ENCODE peak calls at places on chromosomes 12 and 14, in ten cellular contexts. D is activated T-helper 1 cell treated with anti-CD3 and anti-CD28 coated beads, Interleukin-12 subunit alpha, Interleukin-12 subunit beta, Interleukin-2, Interleukin-4 antibody, amounts not matched to agents 30 ng/mL and 10 ng/mL and 1 ng/mL, durations not matched to agents 14 hours and 24 hours and 36 hours; T is DMS79; R is CD4-positive, alpha-beta T cell; C is NCI-H1417; M is effector memory CD4-positive, alpha-beta T cell; L is activated T-cell treated with anti-CD3 and anti-CD28 coated beads for 1 hour; Z is HCEC 1CT; G is HT1080; S is stimulated activated CD8-positive, alpha-beta memory T cell treated with anti-CD3 and anti-CD28 coated beads, Interleukin-4, amount 100 ng/mL, for 24 hours. O is an unnamed sample.

GRCh38 chr14:54901380-54902142 is 1.1 kb downstream of the GCH1 start:
- DNase-seq in D (no peak), T (peak), R (peak), C (peak), M (no peak), L (no peak), Z (no peak), G (no peak), S (no peak), O (no peak)

GRCh38 chr12:90978117-90978770 is 23.3 kb upstream of the CCER1 start:
- DNase-seq in D (no peak), T (no peak), R (no peak), C (peak), M (no peak), L (no peak), Z (peak), G (peak), S (no peak), O (peak)

GRCh38 chr14:92678766-92679165 is 69.7 kb downstream of the LGMN start:
- DNase-seq in D (no peak), T (no peak), R (no peak), C (no peak), M (no peak), L (no peak), Z (no peak), G (no peak), S (no peak), O (no peak)

GRCh38 chr12:43883748-43884147 is 47.9 kb downstream of the TMEM117 start:
- DNase-seq in D (no peak), T (no peak), R (no peak), C (no peak), M (no peak), L (no peak), Z (no peak), G (no peak), S (no peak), O (no peak)

GRCh38 chr14:50335389-50335788 is 23.3 kb downstream of the DMAC2L start:
- DNase-seq in D (no peak), T (no peak), R (no peak), C (peak), M (no peak), L (no peak), Z (peak), G (no peak), S (no peak), O (peak)

GRCh38 chr12:95837240-95838038 is 21.3 kb upstream of the SNRPF start:
- DNase-seq in D (no peak), T (no peak), R (no peak), C (no peak), M (no peak), L (no peak), Z (no peak), G (no peak), S (no peak), O (no peak)

GRCh38 chr12:94174576-94174975 is 26.2 kb downstream of the PLXNC1 start:
- DNase-seq in D (peak), T (no peak), R (no peak), C (no peak), M (no peak), L (no peak), Z (no peak), G (no peak), S (peak), O (no peak)

GRCh38 chr14:97538749-97539388 is 741.7 kb downstream of the VRK1 start:
- DNase-seq in D (no peak), T (no peak), R (no peak), C (no peak), M (no peak), L (no peak), Z (no peak), G (no peak), S (no peak), O (no peak)

GRCh38 chr14:105070760-105071137 is 5.5 kb upstream of the GPR132 start:
- DNase-seq in D (no peak), T (no peak), R (no peak), C (no peak), M (no peak), L (no peak), Z (no peak), G (no peak), S (no peak), O (peak)

GRCh38 chr14:50321009-50321660 is 9.0 kb downstream of the DMAC2L start:
- DNase-seq in D (peak), T (peak), R (peak), C (peak), M (peak), L (peak), Z (peak), G (peak), S (peak), O (peak)

GRCh38 chr12:34296143-34297041 is 274.1 kb downstream of the ALG10 start:
- DNase-seq in D (no peak), T (no peak), R (no peak), C (no peak), M (no peak), L (no peak), Z (no peak), G (no peak), S (no peak), O (no peak)

GRCh38 chr14:36268957-36269734 is 51.3 kb downstream of the MBIP start:
- DNase-seq in D (no peak), T (peak), R (no peak), C (peak), M (no peak), L (no peak), Z (no peak), G (no peak), S (no peak), O (no peak)

GRCh38 chr12:3869448-3869847 is 3.8 kb downstream of the PARP11 start:
- DNase-seq in D (no peak), T (no peak), R (no peak), C (no peak), M (no peak), L (no peak), Z (no peak), G (no peak), S (no peak), O (no peak)

GRCh38 chr12:132003846-132004245 is 54.1 kb downstream of the EP400 start:
- DNase-seq in D (no peak), T (no peak), R (no peak), C (no peak), M (no peak), L (no peak), Z (peak), G (peak), S (no peak), O (peak)

GRCh38 chr12:114774181-114774580 is 90.2 kb upstream of the TBX3 start:
- DNase-seq in D (no peak), T (no peak), R (no peak), C (no peak), M (no peak), L (no peak), Z (peak), G (peak), S (no peak), O (peak)

GRCh38 chr12:122458105-122459035 is 35.9 kb upstream of the CLIP1 start:
- DNase-seq in D (no peak), T (no peak), R (no peak), C (no peak), M (no peak), L (no peak), Z (no peak), G (no peak), S (no peak), O (no peak)

GRCh38 chr14:68556253-68556652 is 236.6 kb downstream of the ZFP36L1 start:
- DNase-seq in D (no peak), T (no peak), R (no peak), C (no peak), M (no peak), L (no peak), Z (no peak), G (no peak), S (no peak), O (no peak)

GRCh38 chr14:33377596-33378390 is 439.1 kb downstream of the NPAS3 start:
- DNase-seq in D (no peak), T (no peak), R (no peak), C (no peak), M (no peak), L (no peak), Z (no peak), G (no peak), S (no peak), O (no peak)

GRCh38 chr12:132282950-132283771 is 46.2 kb downstream of the GALNT9 start:
- DNase-seq in D (no peak), T (peak), R (no peak), C (peak), M (no peak), L (no peak), Z (no peak), G (no peak), S (no peak), O (no peak)

GRCh38 chr14:95524706-95525512 is 8.5 kb upstream of the SYNE3 start:
- DNase-seq in D (no peak), T (no peak), R (no peak), C (no peak), M (no peak), L (no peak), Z (no peak), G (no peak), S (no peak), O (peak)

GRCh38 chr14:95288672-95289322 is 30.9 kb downstream of the CLMN start:
- DNase-seq in D (no peak), T (no peak), R (no peak), C (no peak), M (no peak), L (no peak), Z (no peak), G (no peak), S (no peak), O (no peak)

GRCh38 chr14:96136361-96136760 is 68.3 kb upstream of the BDKRB2 start:
- DNase-seq in D (no peak), T (no peak), R (no peak), C (no peak), M (no peak), L (no peak), Z (peak), G (peak), S (no peak), O (peak)

GRCh38 chr14:23409966-23410635 is 2.0 kb upstream of the MYH6 start:
- DNase-seq in D (no peak), T (no peak), R (no peak), C (no peak), M (no peak), L (no peak), Z (no peak), G (no peak), S (no peak), O (no peak)

GRCh38 chr12:48572326-48572725 is 2.5 kb upstream of the LALBA start:
- DNase-seq in D (no peak), T (no peak), R (no peak), C (no peak), M (no peak), L (no peak), Z (no peak), G (no peak), S (no peak), O (no peak)

GRCh38 chr14:96246535-96246839 is 9.5 kb upstream of the BDKRB1 start:
- DNase-seq in D (no peak), T (no peak), R (no peak), C (no peak), M (no peak), L (no peak), Z (peak), G (peak), S (no peak), O (peak)

GRCh38 chr12:113093409-113094101 is 37.0 kb downstream of the DTX1 start:
- DNase-seq in D (no peak), T (no peak), R (no peak), C (no peak), M (no peak), L (no peak), Z (no peak), G (no peak), S (no peak), O (no peak)

GRCh38 chr12:28575593-28576205 is 385.4 kb downstream of the CCDC91 start:
- DNase-seq in D (no peak), T (no peak), R (no peak), C (no peak), M (no peak), L (no peak), Z (no peak), G (no peak), S (no peak), O (no peak)

GRCh38 chr14:70934502-70935134 is 27.4 kb downstream of the PCNX1 start:
- DNase-seq in D (no peak), T (no peak), R (no peak), C (no peak), M (no peak), L (no peak), Z (peak), G (no peak), S (no peak), O (peak)

GRCh38 chr12:19045421-19045820 is 84.1 kb upstream of the PLEKHA5 start:
- DNase-seq in D (no peak), T (no peak), R (no peak), C (no peak), M (no peak), L (no peak), Z (no peak), G (no peak), S (no peak), O (no peak)

GRCh38 chr12:74537126-74537706 is 419 bp upstream of the ATXN7L3B start:
- DNase-seq in D (no peak), T (peak), R (no peak), C (peak), M (no peak), L (no peak), Z (peak), G (peak), S (no peak), O (peak)

GRCh38 chr14:99467338-99468075 is 13.2 kb downstream of the SETD3 start:
- DNase-seq in D (no peak), T (no peak), R (no peak), C (no peak), M (no peak), L (no peak), Z (no peak), G (no peak), S (no peak), O (no peak)

GRCh38 chr12:33596061-33596460 is 156.4 kb upstream of the SYT10 start:
- DNase-seq in D (no peak), T (no peak), R (no peak), C (no peak), M (no peak), L (no peak), Z (no peak), G (no peak), S (no peak), O (no peak)

GRCh38 chr12:20077618-20078017 is 290.7 kb upstream of the PDE3A start:
- DNase-seq in D (no peak), T (no peak), R (no peak), C (no peak), M (no peak), L (no peak), Z (no peak), G (no peak), S (no peak), O (no peak)

GRCh38 chr14:52856139-52856538 is 64.7 kb upstream of the GNPNAT1 start:
- DNase-seq in D (no peak), T (no peak), R (no peak), C (no peak), M (no peak), L (no peak), Z (no peak), G (no peak), S (no peak), O (no peak)

GRCh38 chr14:89489796-89490506 is 72.9 kb upstream of the FOXN3 start:
- DNase-seq in D (no peak), T (peak), R (no peak), C (peak), M (no peak), L (no peak), Z (no peak), G (no peak), S (no peak), O (no peak)

GRCh38 chr14:91415794-91416743 is 1.6 kb downstream of the CCDC88C start:
- DNase-seq in D (peak), T (peak), R (peak), C (peak), M (peak), L (peak), Z (no peak), G (peak), S (no peak), O (no peak)

GRCh38 chr12:83826112-83826511 is 1086.5 kb downstream of the SLC6A15 start:
- DNase-seq in D (peak), T (no peak), R (no peak), C (peak), M (no peak), L (no peak), Z (peak), G (peak), S (no peak), O (peak)

GRCh38 chr12:89707992-89708792 is 446 bp downstream of the ATP2B1 start:
- DNase-seq in D (peak), T (no peak), R (peak), C (peak), M (peak), L (peak), Z (peak), G (no peak), S (peak), O (peak)

GRCh38 chr14:63361790-63362189 is 43.1 kb upstream of the GPHB5 start:
- DNase-seq in D (no peak), T (no peak), R (no peak), C (peak), M (no peak), L (no peak), Z (no peak), G (no peak), S (no peak), O (no peak)

GRCh38 chr14:94384342-94384741 is 4.1 kb downstream of the SERPINA1 start:
- DNase-seq in D (no peak), T (no peak), R (no peak), C (no peak), M (no peak), L (no peak), Z (no peak), G (no peak), S (no peak), O (no peak)

O was measured in ELR.